ENCODE peak calls at places on chromosomes 16 and 17, in four cellular contexts. T is H9, G is cerebellum, S is SJCRH30. M is an unnamed sample.

GRCh38 chr17:35568561-35568960 is 7.9 kb upstream of the SLFN14 start:
- DNase-seq in G (no peak), T (no peak), S (peak; percentile 17), M (no peak)

GRCh38 chr16:84825896-84826557 is 6.2 kb downstream of the CRISPLD2 start:
- DNase-seq in G (no peak), S (no peak), T (no peak), M (no peak)

GRCh38 chr17:47239663-47240374 is 13.8 kb upstream of the ITGB3 start:
- DNase-seq in S (peak; percentile 92), T (no peak), G (no peak), M (no peak)

GRCh38 chr16:50427107-50427506 is 58.3 kb upstream of the BRD7 start:
- DNase-seq in T (no peak), S (no peak), G (no peak), M (no peak)

GRCh38 chr16:47490471-47490870 is 29.3 kb downstream of the PHKB start:
- DNase-seq in T (no peak), S (no peak), G (no peak), M (no peak)

GRCh38 chr16:2963611-2964415 is at the start of gene KREMEN2:
- DNase-seq in G (no peak), S (peak; percentile 95), T (peak; percentile 90), M (no peak)

GRCh38 chr16:25198021-25198420 is 18.7 kb upstream of the AQP8 start:
- DNase-seq in S (no peak), T (no peak), G (no peak), M (no peak)

GRCh38 chr16:84841787-84842300 is 22.1 kb downstream of the CRISPLD2 start:
- DNase-seq in S (no peak), G (no peak), T (peak; percentile 97), M (peak; percentile 89)

GRCh38 chr16:85851034-85851780 is 47.8 kb upstream of the IRF8 start:
- DNase-seq in S (no peak), G (no peak), T (no peak), M (no peak)

GRCh38 chr17:38751803-38752118 is 780 bp upstream of the PSMB3 start:
- DNase-seq in S (peak; percentile 78), T (peak; percentile 87), G (peak; percentile 84), M (peak; percentile 73)

GRCh38 chr16:77480671-77481315 is 46.0 kb upstream of the ADAMTS18 start:
- DNase-seq in G (no peak), T (no peak), S (no peak), M (no peak)

GRCh38 chr17:41588126-41588810 is 1.6 kb upstream of the KRT14 start:
- DNase-seq in G (no peak), S (no peak), T (no peak), M (no peak)

GRCh38 chr17:66107731-66108130 is 84.2 kb downstream of the CEP112 start:
- DNase-seq in T (no peak), G (no peak), S (no peak), M (no peak)

M was measured in NCI-H2107.